ENCODE peak calls at places on chromosomes 3 and 15, in eight cellular contexts. O is cardiac muscle cell, J is Peyer's patch, H is epithelial cell of esophagus, W is GM12865, E is A549, P is choroid plexus epithelial cell, F is fibroblast of the aortic adventitia. C is an unnamed sample.

GRCh38 chr3:182108351-182108750 is 396.6 kb downstream of the SOX2 start:
- DNase-seq in O (no peak), E (no peak), J (no peak), F (no peak), H (no peak), P (no peak), W (no peak), C (no peak)

GRCh38 chr3:171169866-171170265 is 143.3 kb upstream of the SLC2A2 start:
- DNase-seq in E (no peak), H (no peak), P (no peak), O (no peak), F (no peak), J (no peak), W (no peak), C (no peak)

GRCh38 chr3:63386568-63386967 is 108.5 kb downstream of the SYNPR start:
- DNase-seq in E (no peak), F (no peak), P (no peak), O (peak), W (no peak), J (no peak), H (no peak), C (no peak)

GRCh38 chr3:173932624-173933023 is 535.1 kb downstream of the NLGN1 start:
- DNase-seq in F (peak), P (peak), W (no peak), J (no peak), H (peak), E (no peak), O (no peak), C (peak)

GRCh38 chr3:14719006-14719405 is 44.1 kb downstream of the C3orf20 start:
- DNase-seq in O (no peak), W (peak), E (no peak), P (no peak), H (no peak), J (no peak), F (peak), C (no peak)

GRCh38 chr3:125357032-125357658 is 18.0 kb downstream of the ZNF148 start:
- DNase-seq in E (peak), H (peak), J (peak), P (peak), W (peak), O (peak), F (peak), C (no peak)

GRCh38 chr15:75195122-75195765 is 6.4 kb upstream of the C15orf39 start:
- DNase-seq in O (peak), W (no peak), P (no peak), J (no peak), H (no peak), E (no peak), F (no peak), C (no peak)

GRCh38 chr15:65939901-65940617 is 70.8 kb downstream of the RAB11A start:
- DNase-seq in E (peak), W (no peak), O (no peak), J (no peak), H (peak), F (peak), P (peak), C (no peak)

GRCh38 chr3:134761213-134761612 is 33.8 kb upstream of the EPHB1 start:
- DNase-seq in E (no peak), W (no peak), O (peak), P (no peak), J (no peak), F (no peak), H (no peak), C (no peak)

GRCh38 chr15:90142216-90143175 is 40.2 kb upstream of the IDH2 start:
- DNase-seq in O (no peak), W (no peak), F (no peak), H (no peak), P (no peak), J (no peak), E (no peak), C (no peak)

GRCh38 chr15:65980824-65981456 is 111.6 kb downstream of the RAB11A start:
- DNase-seq in F (peak), W (peak), H (peak), J (no peak), E (peak), P (peak), O (peak), C (peak)

GRCh38 chr15:42879390-42879912 is 41.1 kb downstream of the TTBK2 start:
- DNase-seq in P (no peak), O (no peak), W (no peak), J (no peak), F (no peak), H (no peak), E (no peak), C (no peak)

GRCh38 chr3:192408721-192409151 is 318.6 kb downstream of the FGF12 start:
- DNase-seq in H (no peak), O (peak), W (no peak), F (no peak), E (no peak), P (no peak), J (no peak), C (no peak)

GRCh38 chr15:36251450-36251849 is 328.0 kb upstream of the CDIN1 start:
- DNase-seq in E (no peak), W (no peak), F (peak), P (peak), H (no peak), J (no peak), O (no peak), C (no peak)

GRCh38 chr3:37642959-37643598 is 218.6 kb upstream of the CTDSPL start:
- DNase-seq in W (no peak), F (no peak), O (no peak), H (no peak), P (no peak), E (no peak), J (no peak), C (no peak)

GRCh38 chr3:129690406-129690805 is 83.9 kb upstream of the PLXND1 start:
- DNase-seq in P (peak), H (peak), W (peak), J (peak), O (peak), E (peak), F (peak), C (peak)

GRCh38 chr3:193870376-193871092 is 265.4 kb upstream of the HES1 start:
- DNase-seq in W (no peak), P (no peak), E (no peak), J (no peak), H (peak), F (no peak), O (no peak), C (no peak)

GRCh38 chr3:72383230-72383629 is 465.0 kb downstream of the SHQ1 start:
- DNase-seq in P (no peak), E (no peak), O (no peak), F (no peak), J (no peak), H (no peak), W (no peak), C (no peak)

GRCh38 chr3:140972833-140973232 is 31.2 kb downstream of the SLC25A36 start:
- DNase-seq in E (peak), F (peak), J (no peak), P (peak), O (no peak), W (no peak), H (peak), C (no peak)

GRCh38 chr15:79644091-79644490 is 212.0 kb downstream of the MINAR1 start:
- DNase-seq in W (no peak), H (peak), O (no peak), J (no peak), F (peak), P (peak), E (peak), C (peak)

GRCh38 chr3:29249829-29250228 is 31.0 kb upstream of the RBMS3 start:
- DNase-seq in E (no peak), F (no peak), W (no peak), O (no peak), J (no peak), H (no peak), P (no peak), C (no peak)

GRCh38 chr3:43185656-43186375 is 79.9 kb upstream of the POMGNT2 start:
- DNase-seq in P (peak), H (no peak), E (no peak), W (no peak), O (no peak), F (peak), J (no peak), C (peak)

GRCh38 chr15:98872777-98873176 is 134.8 kb downstream of the PGPEP1L start:
- DNase-seq in P (peak), J (no peak), F (no peak), O (no peak), H (no peak), W (no peak), E (peak), C (no peak)
- H3K4me3 ChIP-seq in P (no peak), J (no peak), F (no peak), O (no peak), H (no peak), W (no peak), E (peak), C (no peak)

GRCh38 chr3:51394541-51394940 is 3.5 kb downstream of the RBM15B start:
- DNase-seq in E (no peak), J (no peak), F (no peak), H (no peak), P (no peak), O (no peak), W (no peak), C (no peak)
- H3K4me3 ChIP-seq in E (no peak), J (no peak), F (no peak), H (no peak), P (no peak), O (no peak), W (no peak), C (no peak)

DNA sequence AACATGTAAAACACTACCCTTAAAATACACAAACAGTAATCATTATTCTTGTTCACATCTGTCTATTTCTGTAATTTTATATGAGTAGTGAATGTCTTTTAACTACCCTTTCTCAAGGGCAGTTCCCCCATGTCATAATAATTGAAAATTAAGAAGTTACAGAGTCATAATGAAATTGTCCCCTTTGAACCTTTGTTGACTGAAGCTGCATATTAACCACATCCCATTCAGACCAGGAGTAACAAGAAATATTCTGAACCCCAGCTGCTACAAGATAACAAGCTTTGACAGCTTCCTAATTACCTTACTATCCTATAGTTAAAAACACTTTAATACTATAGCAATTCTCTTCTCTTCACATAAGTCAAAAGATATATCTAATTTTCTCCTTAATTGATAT is 635.9 kb upstream of the SUCLG2 start:
- DNase-seq in E (no peak), O (no peak), P (no peak), H (no peak), W (no peak), F (no peak), J (no peak), C (no peak)
- H3K4me3 ChIP-seq in E (no peak), O (no peak), P (no peak), H (no peak), W (no peak), F (no peak), J (no peak), C (no peak)

GRCh38 chr3:73614385-73614784 is 10.4 kb downstream of the PDZRN3 start:
- DNase-seq in P (peak), E (no peak), W (no peak), J (no peak), O (no peak), H (peak), F (peak), C (peak)

GRCh38 chr3:73621388-73621787 is 3.4 kb downstream of the PDZRN3 start:
- DNase-seq in W (no peak), J (no peak), E (no peak), O (no peak), F (peak), H (no peak), P (peak), C (no peak)

GRCh38 chr3:73616056-73616455 is 8.7 kb downstream of the PDZRN3 start:
- DNase-seq in O (no peak), F (no peak), E (no peak), J (no peak), H (no peak), P (no peak), W (no peak), C (no peak)

GRCh38 chr3:73622135-73622534 is 2.6 kb downstream of the PDZRN3 start:
- DNase-seq in O (peak), E (no peak), J (no peak), P (peak), H (no peak), F (peak), W (no peak), C (no peak)

GRCh38 chr3:73618461-73618860 is 6.3 kb downstream of the PDZRN3 start:
- DNase-seq in P (peak), J (no peak), W (no peak), F (peak), O (no peak), E (no peak), H (no peak), C (no peak)
- H3K4me3 ChIP-seq in P (no peak), J (no peak), W (no peak), F (no peak), O (no peak), E (no peak), H (no peak), C (no peak)

DNA sequence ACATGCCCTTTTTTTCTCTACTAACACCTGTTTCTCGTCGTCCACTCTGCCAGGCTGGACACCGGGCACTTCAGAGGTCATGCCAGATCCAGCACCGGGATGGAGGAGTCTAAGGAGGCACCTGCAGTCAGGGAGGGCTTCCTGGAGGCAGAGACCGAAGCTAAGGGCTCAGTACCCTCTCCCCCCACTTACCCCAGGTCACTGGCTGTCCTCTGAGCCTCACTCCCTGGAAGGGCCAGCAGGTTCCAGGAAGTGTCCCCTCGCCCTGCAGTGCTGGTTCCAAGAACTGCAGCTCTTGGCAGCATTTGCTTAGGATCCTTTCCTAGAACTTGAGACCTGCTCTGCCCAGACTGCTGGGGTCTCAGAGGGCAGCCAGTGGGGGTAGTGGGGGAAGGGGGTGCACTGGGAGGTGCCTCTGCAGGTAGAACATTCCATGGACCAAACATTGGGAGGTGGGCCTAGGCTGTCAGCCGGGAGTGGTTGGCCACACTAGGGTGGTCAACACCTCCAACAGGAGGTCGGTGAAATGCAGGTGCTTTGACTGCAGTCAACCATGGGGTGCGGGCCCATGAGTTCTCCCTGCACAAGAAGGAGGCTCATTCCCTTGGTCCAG is 11.3 kb downstream of the CISH start:
- DNase-seq in P (no peak), O (no peak), W (no peak), F (no peak), J (no peak), E (no peak), H (no peak), C (no peak)
- H3K4me3 ChIP-seq in P (no peak), O (no peak), W (no peak), F (no peak), J (no peak), E (no peak), H (no peak), C (no peak)

DNA sequence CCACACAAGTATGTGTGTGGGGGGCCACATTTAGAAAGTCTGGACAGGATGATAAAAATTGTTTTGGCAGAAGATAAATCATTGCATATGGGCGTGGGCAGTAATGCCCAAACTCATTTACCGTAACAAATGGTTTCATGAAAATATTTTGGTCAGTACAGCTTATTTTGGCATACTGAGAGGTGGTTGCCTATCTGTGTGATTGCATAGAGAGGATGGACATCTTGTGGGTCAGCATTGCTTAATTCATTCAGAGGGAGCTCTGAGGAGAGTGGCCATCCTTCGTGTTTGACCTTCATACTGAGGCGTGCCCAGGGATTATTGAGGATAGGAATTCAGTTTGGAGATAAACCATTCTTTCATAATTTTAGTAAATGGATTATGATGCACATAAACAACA is 162.5 kb downstream of the GAP43 start:
- DNase-seq in E (no peak), W (no peak), O (no peak), F (peak), H (no peak), J (no peak), P (no peak), C (no peak)
- H3K4me3 ChIP-seq in E (no peak), W (no peak), O (no peak), F (no peak), H (no peak), J (no peak), P (no peak), C (no peak)

C was measured in skeletal muscle cell.